ENCODE peak calls at places on chromosome 22, in six cellular contexts. One of them, this sample, is unnamed.

GRCh38 chr22:31681625-31682345 is 19.8 kb upstream of the PISD start:
- DNase-seq in GM12891: no peak
- DNase-seq in spleen: no peak
- DNase-seq in HepG2: no peak
- DNase-seq in prostate gland: no peak
- DNase-seq in stomach: no peak
- DNase-seq in this sample: no peak

GRCh38 chr22:20271114-20271994 is 3.2 kb upstream of the RTN4R start:
- DNase-seq in GM12891: no peak
- DNase-seq in spleen: no peak
- DNase-seq in HepG2: no peak
- DNase-seq in prostate gland: no peak
- DNase-seq in stomach: no peak
- DNase-seq in this sample: no peak

GRCh38 chr22:19051381-19051780 is 70.8 kb downstream of the DGCR2 start:
- DNase-seq in GM12891: no peak
- DNase-seq in spleen: peak
- DNase-seq in HepG2: no peak
- DNase-seq in prostate gland: no peak
- DNase-seq in stomach: no peak
- DNase-seq in this sample: no peak

GRCh38 chr22:43008921-43009320 is 6.0 kb downstream of the PACSIN2 start:
- DNase-seq in GM12891: no peak
- DNase-seq in spleen: no peak
- DNase-seq in HepG2: no peak
- DNase-seq in prostate gland: no peak
- DNase-seq in stomach: no peak
- DNase-seq in this sample: no peak

GRCh38 chr22:46069518-46070214 is 80.7 kb upstream of the PPARA start:
- DNase-seq in GM12891: no peak
- DNase-seq in spleen: peak
- DNase-seq in HepG2: no peak
- DNase-seq in prostate gland: peak
- DNase-seq in stomach: peak
- DNase-seq in this sample: no peak

GRCh38 chr22:44396727-44397722 is 84.3 kb upstream of the SHISAL1 start:
- DNase-seq in GM12891: no peak
- DNase-seq in spleen: peak
- DNase-seq in HepG2: no peak
- DNase-seq in prostate gland: no peak
- DNase-seq in stomach: peak
- DNase-seq in this sample: no peak

GRCh38 chr22:23183107-23183698 is 2.9 kb downstream of the BCR start:
- DNase-seq in GM12891: no peak
- DNase-seq in spleen: no peak
- DNase-seq in HepG2: peak
- DNase-seq in prostate gland: peak
- DNase-seq in stomach: peak
- DNase-seq in this sample: peak

GRCh38 chr22:17400305-17400704 is 31.0 kb downstream of the CECR2 start:
- DNase-seq in GM12891: no peak
- DNase-seq in spleen: no peak
- DNase-seq in HepG2: no peak
- DNase-seq in prostate gland: no peak
- DNase-seq in stomach: no peak
- DNase-seq in this sample: no peak

GRCh38 chr22:50048836-50049235 is 9.3 kb downstream of the TTLL8 start:
- DNase-seq in GM12891: no peak
- DNase-seq in spleen: no peak
- DNase-seq in HepG2: no peak
- DNase-seq in prostate gland: no peak
- DNase-seq in stomach: no peak
- DNase-seq in this sample: no peak

GRCh38 chr22:19464546-19464945 is 14.4 kb downstream of the UFD1 start:
- DNase-seq in GM12891: no peak
- DNase-seq in spleen: no peak
- DNase-seq in HepG2: no peak
- DNase-seq in prostate gland: no peak
- DNase-seq in stomach: no peak
- DNase-seq in this sample: no peak

GRCh38 chr22:40525250-40525884 is 111.2 kb downstream of the MRTFA start:
- DNase-seq in GM12891: no peak
- DNase-seq in spleen: peak
- DNase-seq in HepG2: peak
- DNase-seq in prostate gland: no peak
- DNase-seq in stomach: peak
- DNase-seq in this sample: peak

GRCh38 chr22:27252282-27253049 is 549.1 kb downstream of the MN1 start:
- DNase-seq in GM12891: no peak
- DNase-seq in spleen: no peak
- DNase-seq in HepG2: no peak
- DNase-seq in prostate gland: no peak
- DNase-seq in stomach: no peak
- DNase-seq in this sample: no peak

GRCh38 chr22:24166811-24167210 is 14.5 kb upstream of the SUSD2 start:
- DNase-seq in GM12891: no peak
- DNase-seq in spleen: no peak
- DNase-seq in HepG2: no peak
- DNase-seq in prostate gland: no peak
- DNase-seq in stomach: no peak
- DNase-seq in this sample: no peak

GRCh38 chr22:31614781-31615480 is 47.1 kb downstream of the PISD start:
- DNase-seq in GM12891: no peak
- DNase-seq in spleen: no peak
- DNase-seq in HepG2: no peak
- DNase-seq in prostate gland: no peak
- DNase-seq in stomach: no peak
- DNase-seq in this sample: no peak

GRCh38 chr22:44702479-44703219 is 645 bp downstream of the PRR5 start:
- DNase-seq in GM12891: no peak
- DNase-seq in spleen: peak
- DNase-seq in HepG2: no peak
- DNase-seq in prostate gland: peak
- DNase-seq in stomach: peak
- DNase-seq in this sample: peak

GRCh38 chr22:40243891-40244290 is 66.2 kb downstream of the TNRC6B start:
- DNase-seq in GM12891: no peak
- DNase-seq in spleen: no peak
- DNase-seq in HepG2: no peak
- DNase-seq in prostate gland: no peak
- DNase-seq in stomach: no peak
- DNase-seq in this sample: no peak

GRCh38 chr22:26168934-26169311 is 339 bp upstream of the SEZ6L start:
- DNase-seq in GM12891: no peak
- DNase-seq in spleen: no peak
- DNase-seq in HepG2: no peak
- DNase-seq in prostate gland: no peak
- DNase-seq in stomach: no peak
- DNase-seq in this sample: no peak

GRCh38 chr22:19058713-19059451 is 63.3 kb downstream of the DGCR2 start:
- DNase-seq in GM12891: no peak
- DNase-seq in spleen: peak
- DNase-seq in HepG2: no peak
- DNase-seq in prostate gland: no peak
- DNase-seq in stomach: peak
- DNase-seq in this sample: no peak

GRCh38 chr22:32063701-32064100 is 20.6 kb downstream of the SLC5A1 start:
- DNase-seq in GM12891: no peak
- DNase-seq in spleen: no peak
- DNase-seq in HepG2: no peak
- DNase-seq in prostate gland: no peak
- DNase-seq in stomach: no peak
- DNase-seq in this sample: no peak

GRCh38 chr22:43205261-43205691 is 18.3 kb upstream of the TTLL12 start:
- DNase-seq in GM12891: no peak
- DNase-seq in spleen: no peak
- DNase-seq in HepG2: no peak
- DNase-seq in prostate gland: no peak
- DNase-seq in stomach: no peak
- DNase-seq in this sample: no peak

GRCh38 chr22:24952837-24953293 is 349 bp downstream of the KIAA1671 start:
- DNase-seq in GM12891: peak
- DNase-seq in spleen: peak
- DNase-seq in HepG2: peak
- DNase-seq in prostate gland: peak
- DNase-seq in stomach: peak
- DNase-seq in this sample: peak

GRCh38 chr22:48316245-48316875 is 1511.3 kb downstream of the BRD1 start:
- DNase-seq in GM12891: no peak
- DNase-seq in spleen: peak
- DNase-seq in HepG2: no peak
- DNase-seq in prostate gland: no peak
- DNase-seq in stomach: peak
- DNase-seq in this sample: no peak

GRCh38 chr22:28911777-28912669 is 28.7 kb downstream of the ZNRF3 start:
- DNase-seq in GM12891: no peak
- DNase-seq in spleen: no peak
- DNase-seq in HepG2: peak
- DNase-seq in prostate gland: peak
- DNase-seq in stomach: no peak
- DNase-seq in this sample: no peak
- TF ChIP-seq POLR2AphosphoS5 in GM12891: no peak
- TF ChIP-seq POLR2AphosphoS5 in spleen: no peak
- TF ChIP-seq POLR2AphosphoS5 in HepG2: no peak
- TF ChIP-seq POLR2AphosphoS5 in prostate gland: peak
- TF ChIP-seq POLR2AphosphoS5 in stomach: no peak
- TF ChIP-seq POLR2AphosphoS5 in this sample: no peak

GRCh38 chr22:41540006-41540315 is 4.3 kb downstream of the POLR3H start:
- DNase-seq in GM12891: no peak
- DNase-seq in spleen: no peak
- DNase-seq in HepG2: no peak
- DNase-seq in prostate gland: no peak
- DNase-seq in stomach: no peak
- DNase-seq in this sample: no peak
- TF ChIP-seq POLR2AphosphoS5 in GM12891: no peak
- TF ChIP-seq POLR2AphosphoS5 in spleen: no peak
- TF ChIP-seq POLR2AphosphoS5 in HepG2: no peak
- TF ChIP-seq POLR2AphosphoS5 in prostate gland: no peak
- TF ChIP-seq POLR2AphosphoS5 in stomach: no peak
- TF ChIP-seq POLR2AphosphoS5 in this sample: no peak

GRCh38 chr22:35301370-35301874 is 1.7 kb downstream of the TOM1 start:
- DNase-seq in GM12891: no peak
- DNase-seq in spleen: peak
- DNase-seq in HepG2: peak
- DNase-seq in prostate gland: no peak
- DNase-seq in stomach: no peak
- DNase-seq in this sample: peak
- TF ChIP-seq POLR2AphosphoS5 in GM12891: no peak
- TF ChIP-seq POLR2AphosphoS5 in spleen: peak
- TF ChIP-seq POLR2AphosphoS5 in HepG2: peak
- TF ChIP-seq POLR2AphosphoS5 in prostate gland: no peak
- TF ChIP-seq POLR2AphosphoS5 in stomach: no peak
- TF ChIP-seq POLR2AphosphoS5 in this sample: no peak

DNA sequence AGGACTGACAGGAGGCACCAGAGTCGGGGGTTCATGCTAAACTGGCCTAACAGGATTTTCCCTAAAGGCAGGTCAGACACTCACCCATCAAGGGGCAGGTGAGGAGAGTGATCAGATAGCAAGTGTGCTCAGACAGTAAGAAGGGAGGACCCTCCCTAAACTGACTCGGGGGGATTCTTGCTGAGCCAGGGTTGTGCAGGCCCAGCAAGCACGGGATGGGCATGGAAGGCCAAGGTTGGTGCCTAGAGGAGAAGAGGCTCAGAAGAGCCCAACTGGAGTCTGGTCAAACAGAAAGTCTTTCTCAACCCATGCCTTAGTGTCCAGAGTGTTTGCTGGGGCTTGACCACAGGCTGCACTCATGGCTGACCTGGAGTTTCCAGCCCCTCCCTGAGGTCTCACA is 6.2 kb upstream of the APOL1 start:
- DNase-seq in GM12891: no peak
- DNase-seq in spleen: no peak
- DNase-seq in HepG2: no peak
- DNase-seq in prostate gland: no peak
- DNase-seq in stomach: no peak
- DNase-seq in this sample: no peak
- TF ChIP-seq POLR2AphosphoS5 in GM12891: no peak
- TF ChIP-seq POLR2AphosphoS5 in spleen: no peak
- TF ChIP-seq POLR2AphosphoS5 in HepG2: no peak
- TF ChIP-seq POLR2AphosphoS5 in prostate gland: no peak
- TF ChIP-seq POLR2AphosphoS5 in stomach: no peak
- TF ChIP-seq POLR2AphosphoS5 in this sample: no peak

GRCh38 chr22:38325575-38325974 is 8.3 kb upstream of the CSNK1E start:
- DNase-seq in GM12891: no peak
- DNase-seq in spleen: no peak
- DNase-seq in HepG2: no peak
- DNase-seq in prostate gland: no peak
- DNase-seq in stomach: no peak
- DNase-seq in this sample: peak

GRCh38 chr22:38327396-38327795 is 10.2 kb upstream of the CSNK1E start:
- DNase-seq in GM12891: no peak
- DNase-seq in spleen: no peak
- DNase-seq in HepG2: no peak
- DNase-seq in prostate gland: no peak
- DNase-seq in stomach: no peak
- DNase-seq in this sample: no peak

GRCh38 chr22:38327805-38328204 is 10.6 kb upstream of the CSNK1E start:
- DNase-seq in GM12891: no peak
- DNase-seq in spleen: no peak
- DNase-seq in HepG2: no peak
- DNase-seq in prostate gland: no peak
- DNase-seq in stomach: no peak
- DNase-seq in this sample: no peak
- TF ChIP-seq POLR2AphosphoS5 in GM12891: no peak
- TF ChIP-seq POLR2AphosphoS5 in spleen: no peak
- TF ChIP-seq POLR2AphosphoS5 in HepG2: no peak
- TF ChIP-seq POLR2AphosphoS5 in prostate gland: no peak
- TF ChIP-seq POLR2AphosphoS5 in stomach: no peak
- TF ChIP-seq POLR2AphosphoS5 in this sample: no peak

This sample was measured in GM23338.